ENCODE peak calls at places on chromosomes 13 and 19, in seven cellular contexts. One of them, this sample, is unnamed.
A peak's percentile ranks its signal among the peaks of the same experiment; 100 is the strongest.

GRCh38 chr19:50197348-50197747 is 6.1 kb upstream of the MYH14 start:
- DNase-seq in kidney: no peak
- DNase-seq in GM20000: no peak
- DNase-seq in GM23338: no peak
- DNase-seq in cardiac fibroblast: no peak
- DNase-seq in colonic mucosa: no peak
- DNase-seq in left ventricle myocardium inferior: no peak
- DNase-seq in this sample: no peak

GRCh38 chr19:58387338-58388174 is 487 bp downstream of the RPS5 start:
- DNase-seq in kidney: no peak
- DNase-seq in GM20000: no peak
- DNase-seq in GM23338: no peak
- DNase-seq in cardiac fibroblast: no peak
- DNase-seq in colonic mucosa: no peak
- DNase-seq in left ventricle myocardium inferior: no peak
- DNase-seq in this sample: no peak

GRCh38 chr19:34692541-34692940 is 15.1 kb downstream of the ZNF302 start:
- DNase-seq in kidney: no peak
- DNase-seq in GM20000: no peak
- DNase-seq in GM23338: no peak
- DNase-seq in cardiac fibroblast: no peak
- DNase-seq in colonic mucosa: no peak
- DNase-seq in left ventricle myocardium inferior: no peak
- DNase-seq in this sample: no peak

GRCh38 chr19:36564391-36564790 is 8.7 kb downstream of the ZNF529 start:
- DNase-seq in kidney: no peak
- DNase-seq in GM20000: no peak
- DNase-seq in GM23338: no peak
- DNase-seq in cardiac fibroblast: no peak
- DNase-seq in colonic mucosa: no peak
- DNase-seq in left ventricle myocardium inferior: no peak
- DNase-seq in this sample: no peak

GRCh38 chr13:59112375-59112774 is 1051.4 kb downstream of the DIAPH3 start:
- DNase-seq in kidney: no peak
- DNase-seq in GM20000: no peak
- DNase-seq in GM23338: no peak
- DNase-seq in cardiac fibroblast: peak; percentile 98
- DNase-seq in colonic mucosa: no peak
- DNase-seq in left ventricle myocardium inferior: no peak
- DNase-seq in this sample: no peak

GRCh38 chr19:47020132-47020805 is 632 bp downstream of the NPAS1 start:
- DNase-seq in kidney: no peak
- DNase-seq in GM20000: peak; percentile 61
- DNase-seq in GM23338: peak; percentile 78
- DNase-seq in cardiac fibroblast: no peak
- DNase-seq in colonic mucosa: no peak
- DNase-seq in left ventricle myocardium inferior: no peak
- DNase-seq in this sample: no peak

GRCh38 chr13:85864963-85865530 is 65.8 kb upstream of the SLITRK6 start:
- DNase-seq in kidney: no peak
- DNase-seq in GM20000: no peak
- DNase-seq in GM23338: peak; percentile 78
- DNase-seq in cardiac fibroblast: peak; percentile 1
- DNase-seq in colonic mucosa: no peak
- DNase-seq in left ventricle myocardium inferior: no peak
- DNase-seq in this sample: peak; percentile 54

GRCh38 chr19:5881543-5882299 is 11.4 kb upstream of the FUT5 start:
- DNase-seq in kidney: no peak
- DNase-seq in GM20000: no peak
- DNase-seq in GM23338: no peak
- DNase-seq in cardiac fibroblast: no peak
- DNase-seq in colonic mucosa: no peak
- DNase-seq in left ventricle myocardium inferior: no peak
- DNase-seq in this sample: no peak

GRCh38 chr19:34320277-34320676 is 44.7 kb upstream of the GPI start:
- DNase-seq in kidney: no peak
- DNase-seq in GM20000: no peak
- DNase-seq in GM23338: no peak
- DNase-seq in cardiac fibroblast: no peak
- DNase-seq in colonic mucosa: no peak
- DNase-seq in left ventricle myocardium inferior: no peak
- DNase-seq in this sample: no peak

GRCh38 chr13:73610799-73611592 is 523.2 kb downstream of the KLF12 start:
- DNase-seq in kidney: no peak
- DNase-seq in GM20000: no peak
- DNase-seq in GM23338: no peak
- DNase-seq in cardiac fibroblast: no peak
- DNase-seq in colonic mucosa: no peak
- DNase-seq in left ventricle myocardium inferior: no peak
- DNase-seq in this sample: no peak

GRCh38 chr13:102183509-102184182 is 218.2 kb downstream of the FGF14 start:
- DNase-seq in kidney: no peak
- DNase-seq in GM20000: no peak
- DNase-seq in GM23338: no peak
- DNase-seq in cardiac fibroblast: no peak
- DNase-seq in colonic mucosa: no peak
- DNase-seq in left ventricle myocardium inferior: no peak
- DNase-seq in this sample: no peak

GRCh38 chr13:26760835-26761582 is 423 bp upstream of the GPR12 start:
- DNase-seq in kidney: no peak
- DNase-seq in GM20000: peak; percentile 31
- DNase-seq in GM23338: peak; percentile 40
- DNase-seq in cardiac fibroblast: no peak
- DNase-seq in colonic mucosa: no peak
- DNase-seq in left ventricle myocardium inferior: no peak
- DNase-seq in this sample: no peak

GRCh38 chr13:95536629-95537241 is 15.8 kb upstream of the CLDN10 start:
- DNase-seq in kidney: no peak
- DNase-seq in GM20000: no peak
- DNase-seq in GM23338: peak; percentile 45
- DNase-seq in cardiac fibroblast: peak; percentile 60
- DNase-seq in colonic mucosa: no peak
- DNase-seq in left ventricle myocardium inferior: no peak
- DNase-seq in this sample: no peak

GRCh38 chr19:23281663-23282276 is 31.6 kb upstream of the ZNF724 start:
- DNase-seq in kidney: no peak
- DNase-seq in GM20000: no peak
- DNase-seq in GM23338: no peak
- DNase-seq in cardiac fibroblast: no peak
- DNase-seq in colonic mucosa: no peak
- DNase-seq in left ventricle myocardium inferior: no peak
- DNase-seq in this sample: no peak

GRCh38 chr13:72696590-72696989 is 30.8 kb downstream of the MZT1 start:
- DNase-seq in kidney: no peak
- DNase-seq in GM20000: no peak
- DNase-seq in GM23338: no peak
- DNase-seq in cardiac fibroblast: peak; percentile 45
- DNase-seq in colonic mucosa: no peak
- DNase-seq in left ventricle myocardium inferior: no peak
- DNase-seq in this sample: no peak

GRCh38 chr13:84645196-84646071 is 763.2 kb upstream of the SLITRK1 start:
- DNase-seq in kidney: no peak
- DNase-seq in GM20000: no peak
- DNase-seq in GM23338: no peak
- DNase-seq in cardiac fibroblast: peak; percentile 17
- DNase-seq in colonic mucosa: no peak
- DNase-seq in left ventricle myocardium inferior: no peak
- DNase-seq in this sample: no peak

GRCh38 chr13:39531646-39532045 is 71.3 kb downstream of the LHFPL6 start:
- DNase-seq in kidney: no peak
- DNase-seq in GM20000: no peak
- DNase-seq in GM23338: no peak
- DNase-seq in cardiac fibroblast: peak; percentile 60
- DNase-seq in colonic mucosa: no peak
- DNase-seq in left ventricle myocardium inferior: no peak
- DNase-seq in this sample: no peak

GRCh38 chr19:49812997-49813861 is at the start of gene FUZ:
- DNase-seq in kidney: peak; percentile 99
- DNase-seq in GM20000: peak; percentile 93
- DNase-seq in GM23338: peak; percentile 99
- DNase-seq in cardiac fibroblast: peak; percentile 99
- DNase-seq in colonic mucosa: peak; percentile 97
- DNase-seq in left ventricle myocardium inferior: peak; percentile 98
- DNase-seq in this sample: peak; percentile 99

GRCh38 chr13:51728972-51729371 is 75.0 kb downstream of the DHRS12 start:
- DNase-seq in kidney: no peak
- DNase-seq in GM20000: no peak
- DNase-seq in GM23338: peak; percentile 18
- DNase-seq in cardiac fibroblast: peak; percentile 96
- DNase-seq in colonic mucosa: no peak
- DNase-seq in left ventricle myocardium inferior: no peak
- DNase-seq in this sample: no peak

GRCh38 chr13:114108894-114109293 is 23.5 kb downstream of the RASA3 start:
- DNase-seq in kidney: peak; percentile 62
- DNase-seq in GM20000: no peak
- DNase-seq in GM23338: no peak
- DNase-seq in cardiac fibroblast: no peak
- DNase-seq in colonic mucosa: no peak
- DNase-seq in left ventricle myocardium inferior: no peak
- DNase-seq in this sample: no peak

GRCh38 chr13:83450586-83450985 is 431.7 kb downstream of the SLITRK1 start:
- DNase-seq in kidney: no peak
- DNase-seq in GM20000: no peak
- DNase-seq in GM23338: peak; percentile 8
- DNase-seq in cardiac fibroblast: peak; percentile 7
- DNase-seq in colonic mucosa: no peak
- DNase-seq in left ventricle myocardium inferior: no peak
- DNase-seq in this sample: no peak

GRCh38 chr13:33319859-33320258 is 34.3 kb upstream of the STARD13 start:
- DNase-seq in kidney: no peak
- DNase-seq in GM20000: no peak
- DNase-seq in GM23338: no peak
- DNase-seq in cardiac fibroblast: no peak
- DNase-seq in colonic mucosa: no peak
- DNase-seq in left ventricle myocardium inferior: no peak
- DNase-seq in this sample: no peak
- TF ChIP-seq CTCF in kidney: no peak
- TF ChIP-seq CTCF in GM20000: no peak
- TF ChIP-seq CTCF in GM23338: no peak
- TF ChIP-seq CTCF in cardiac fibroblast: no peak
- TF ChIP-seq CTCF in colonic mucosa: no peak
- TF ChIP-seq CTCF in left ventricle myocardium inferior: no peak
- TF ChIP-seq CTCF in this sample: no peak

DNA sequence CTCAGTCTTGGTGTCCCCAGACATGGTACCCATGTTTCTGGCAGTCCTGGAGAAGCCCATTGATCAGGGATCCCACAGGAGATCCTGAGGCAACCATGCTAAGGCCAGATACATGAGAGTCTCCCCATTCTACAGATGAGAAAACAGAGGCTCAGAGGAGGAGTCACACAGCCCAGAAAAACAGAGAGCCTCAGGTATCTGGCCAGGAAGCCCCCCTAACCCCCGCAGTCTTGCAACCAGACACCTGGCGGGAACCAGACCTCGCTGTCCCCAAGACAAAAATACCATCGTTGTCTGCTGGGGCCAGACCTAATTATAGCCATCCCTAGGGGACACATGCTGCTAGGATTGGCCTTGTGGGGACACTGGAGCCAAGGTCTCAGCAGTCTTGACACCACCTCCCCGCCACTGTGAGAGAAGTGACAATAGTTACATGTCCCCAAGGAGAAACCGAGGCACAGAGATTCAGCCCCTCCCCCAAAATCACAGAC is 1.6 kb upstream of the PDE4C start:
- DNase-seq in kidney: no peak
- DNase-seq in GM20000: no peak
- DNase-seq in GM23338: no peak
- DNase-seq in cardiac fibroblast: no peak
- DNase-seq in colonic mucosa: no peak
- DNase-seq in left ventricle myocardium inferior: peak; percentile 27
- DNase-seq in this sample: no peak
- TF ChIP-seq CTCF in kidney: no peak
- TF ChIP-seq CTCF in GM20000: no peak
- TF ChIP-seq CTCF in GM23338: no peak
- TF ChIP-seq CTCF in cardiac fibroblast: no peak
- TF ChIP-seq CTCF in colonic mucosa: no peak
- TF ChIP-seq CTCF in left ventricle myocardium inferior: no peak
- TF ChIP-seq CTCF in this sample: no peak

GRCh38 chr19:16628183-16628983 is at the start of gene MED26:
- DNase-seq in kidney: peak; percentile 99
- DNase-seq in GM20000: peak; percentile 99
- DNase-seq in GM23338: peak; percentile 97
- DNase-seq in cardiac fibroblast: peak; percentile 90
- DNase-seq in colonic mucosa: peak; percentile 97
- DNase-seq in left ventricle myocardium inferior: peak; percentile 96
- DNase-seq in this sample: peak; percentile 97
- TF ChIP-seq CTCF in kidney: peak; percentile 10
- TF ChIP-seq CTCF in GM20000: no peak
- TF ChIP-seq CTCF in GM23338: no peak
- TF ChIP-seq CTCF in cardiac fibroblast: no peak
- TF ChIP-seq CTCF in colonic mucosa: no peak
- TF ChIP-seq CTCF in left ventricle myocardium inferior: no peak
- TF ChIP-seq CTCF in this sample: no peak

DNA sequence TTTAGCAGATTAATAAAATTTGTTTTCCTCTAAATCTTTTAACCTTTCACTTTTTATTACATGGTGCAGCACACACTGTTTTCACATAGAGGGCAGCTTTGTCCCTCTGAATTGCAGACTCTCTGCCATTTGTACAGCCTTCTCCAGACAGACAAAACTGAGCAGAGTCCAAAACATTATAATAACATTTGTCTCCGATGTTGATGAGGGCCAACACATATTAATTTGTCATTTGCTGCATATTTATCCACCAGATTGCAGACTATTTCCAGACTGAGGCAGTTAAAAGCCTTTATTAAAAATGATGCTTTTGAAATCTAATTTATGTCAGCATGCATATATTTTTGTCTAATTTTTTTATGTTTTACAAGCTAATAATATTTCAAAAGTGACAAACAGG is 1251.9 kb upstream of the SLC10A2 start:
- DNase-seq in kidney: no peak
- DNase-seq in GM20000: no peak
- DNase-seq in GM23338: peak; percentile 15
- DNase-seq in cardiac fibroblast: peak; percentile 68
- DNase-seq in colonic mucosa: no peak
- DNase-seq in left ventricle myocardium inferior: no peak
- DNase-seq in this sample: no peak
- TF ChIP-seq CTCF in kidney: peak; percentile 20
- TF ChIP-seq CTCF in GM20000: no peak
- TF ChIP-seq CTCF in GM23338: peak; percentile 49
- TF ChIP-seq CTCF in cardiac fibroblast: peak; percentile 52
- TF ChIP-seq CTCF in colonic mucosa: no peak
- TF ChIP-seq CTCF in left ventricle myocardium inferior: peak; percentile 46
- TF ChIP-seq CTCF in this sample: no peak

GRCh38 chr13:112996671-112997091 is 27.7 kb downstream of the MCF2L start:
- DNase-seq in kidney: no peak
- DNase-seq in GM20000: no peak
- DNase-seq in GM23338: no peak
- DNase-seq in cardiac fibroblast: no peak
- DNase-seq in colonic mucosa: peak; percentile 80
- DNase-seq in left ventricle myocardium inferior: no peak
- DNase-seq in this sample: no peak
- TF ChIP-seq CTCF in kidney: no peak
- TF ChIP-seq CTCF in GM20000: no peak
- TF ChIP-seq CTCF in GM23338: no peak
- TF ChIP-seq CTCF in cardiac fibroblast: no peak
- TF ChIP-seq CTCF in colonic mucosa: no peak
- TF ChIP-seq CTCF in left ventricle myocardium inferior: no peak
- TF ChIP-seq CTCF in this sample: no peak

GRCh38 chr13:78012046-78012445 is 93.4 kb upstream of the EDNRB start:
- DNase-seq in kidney: no peak
- DNase-seq in GM20000: no peak
- DNase-seq in GM23338: no peak
- DNase-seq in cardiac fibroblast: no peak
- DNase-seq in colonic mucosa: no peak
- DNase-seq in left ventricle myocardium inferior: no peak
- DNase-seq in this sample: no peak
- TF ChIP-seq CTCF in kidney: no peak
- TF ChIP-seq CTCF in GM20000: no peak
- TF ChIP-seq CTCF in GM23338: peak; percentile 44
- TF ChIP-seq CTCF in cardiac fibroblast: no peak
- TF ChIP-seq CTCF in colonic mucosa: no peak
- TF ChIP-seq CTCF in left ventricle myocardium inferior: no peak
- TF ChIP-seq CTCF in this sample: no peak

GRCh38 chr19:9847087-9847671 is 12.1 kb downstream of the PIN1 start:
- DNase-seq in kidney: no peak
- DNase-seq in GM20000: no peak
- DNase-seq in GM23338: peak; percentile 77
- DNase-seq in cardiac fibroblast: peak; percentile 95
- DNase-seq in colonic mucosa: peak; percentile 35
- DNase-seq in left ventricle myocardium inferior: no peak
- DNase-seq in this sample: peak; percentile 90
- TF ChIP-seq CTCF in kidney: no peak
- TF ChIP-seq CTCF in GM20000: no peak
- TF ChIP-seq CTCF in GM23338: peak; percentile 84
- TF ChIP-seq CTCF in cardiac fibroblast: peak; percentile 92
- TF ChIP-seq CTCF in colonic mucosa: no peak
- TF ChIP-seq CTCF in left ventricle myocardium inferior: peak; percentile 34
- TF ChIP-seq CTCF in this sample: peak; percentile 65